ENCODE peak calls at places on chromosomes 4 and X, in five cellular contexts. T is stomach, X is breast epithelium, F is SK-N-SH, Z is HepG2. L is an unnamed sample.
A peak's percentile ranks its signal among the peaks of the same experiment; 100 is the strongest.

GRCh38 chrX:38717871-38718270 is 83.4 kb upstream of the MID1IP1 start:
- DNase-seq in X (no peak), Z (peak; percentile 16), T (no peak), F (peak; percentile 32), L (peak; percentile 4)

GRCh38 chr4:26000274-26000950 is 86.4 kb downstream of the SMIM20 start:
- DNase-seq in F (no peak), Z (no peak), X (no peak), T (no peak), L (no peak)

GRCh38 chrX:9231491-9231890 is 197.6 kb upstream of the FAM9B start:
- DNase-seq in Z (no peak), T (no peak), X (no peak), F (no peak), L (no peak)

GRCh38 chr4:73843369-73843768 is 6.9 kb downstream of the CXCL6 start:
- DNase-seq in T (no peak), X (no peak), Z (no peak), F (no peak), L (no peak)

GRCh38 chr4:86960557-86960959 is 25.7 kb downstream of the AFF1 start:
- DNase-seq in T (no peak), F (no peak), Z (peak; percentile 49), X (no peak), L (no peak)

GRCh38 chrX:16528620-16529019 is 121.3 kb upstream of the S100G start:
- DNase-seq in X (no peak), Z (no peak), F (no peak), T (no peak), L (no peak)

GRCh38 chr4:52057196-52057595 is 6.1 kb downstream of the SPATA18 start:
- DNase-seq in X (no peak), T (no peak), Z (no peak), F (no peak), L (no peak)

GRCh38 chrX:143580266-143580665 is 55.6 kb downstream of the SLITRK4 start:
- DNase-seq in Z (no peak), T (no peak), F (no peak), X (no peak), L (no peak)

GRCh38 chr4:2082118-2082517 is 23.0 kb downstream of the NAT8L start:
- DNase-seq in T (peak; percentile 13), F (no peak), Z (no peak), X (peak; percentile 27), L (no peak)

GRCh38 chr4:170697845-170698244 is 608.1 kb upstream of the AADAT start:
- DNase-seq in F (no peak), Z (no peak), T (no peak), X (no peak), L (no peak)

GRCh38 chr4:186857793-186858192 is 134.1 kb upstream of the FAT1 start:
- DNase-seq in Z (no peak), F (no peak), T (no peak), X (no peak), L (no peak)

GRCh38 chr4:6494431-6495295 is 22.2 kb upstream of the PPP2R2C start:
- DNase-seq in Z (no peak), X (peak; percentile 50), T (no peak), F (no peak), L (no peak)

GRCh38 chr4:41196633-41197332 is 17.6 kb downstream of the APBB2 start:
- DNase-seq in Z (no peak), F (no peak), X (no peak), T (no peak), L (no peak)

GRCh38 chrX:73577368-73577767 is 14.4 kb downstream of the CHIC1 start:
- DNase-seq in Z (no peak), T (no peak), X (no peak), F (no peak), L (peak; percentile 84)

GRCh38 chrX:21963736-21964135 is 23.2 kb downstream of the SMS start:
- DNase-seq in F (no peak), X (no peak), Z (no peak), T (no peak), L (no peak)

GRCh38 chrX:113920661-113921060 is 663.2 kb upstream of the HTR2C start:
- DNase-seq in X (no peak), F (no peak), Z (no peak), T (no peak), L (no peak)

GRCh38 chr4:51942108-51942832 is 77.9 kb downstream of the LRRC66 start:
- DNase-seq in Z (no peak), F (no peak), X (no peak), T (no peak), L (no peak)

GRCh38 chrX:122625821-122626220 is 558.3 kb upstream of the GRIA3 start:
- DNase-seq in Z (no peak), X (no peak), F (no peak), T (no peak), L (no peak)

GRCh38 chr4:77360451-77360850 is 203.4 kb downstream of the CCNG2 start:
- DNase-seq in X (no peak), T (peak; percentile 29), Z (no peak), F (no peak), L (no peak)

GRCh38 chr4:76546282-76547166 is 111.5 kb downstream of the SHROOM3 start:
- DNase-seq in F (no peak), T (peak; percentile 69), Z (no peak), X (no peak), L (peak; percentile 90)

GRCh38 chr4:55834086-55834795 is 14.7 kb downstream of the EXOC1L start:
- DNase-seq in T (no peak), X (no peak), F (no peak), Z (no peak), L (no peak)

GRCh38 chr4:94332983-94333590 is 9.5 kb downstream of the HPGDS start:
- DNase-seq in T (no peak), X (no peak), F (no peak), Z (peak; percentile 7), L (peak; percentile 28)

GRCh38 chrX:54182194-54182863 is 725 bp downstream of the FAM120C start:
- DNase-seq in X (peak; percentile 53), Z (peak; percentile 18), F (peak; percentile 58), T (peak; percentile 65), L (peak; percentile 47)

GRCh38 chr4:148043990-148044645 is 312.2 kb downstream of the ARHGAP10 start:
- DNase-seq in X (no peak), T (no peak), F (no peak), Z (no peak), L (no peak)

GRCh38 chr4:40316333-40316781 is 18.8 kb upstream of the CHRNA9 start:
- DNase-seq in Z (no peak), X (no peak), F (no peak), T (no peak), L (peak; percentile 92)

GRCh38 chr4:13887010-13887409 is 259.5 kb upstream of the BOD1L1 start:
- DNase-seq in F (no peak), T (no peak), X (no peak), Z (no peak), L (no peak)

GRCh38 chrX:13180807-13181206 is 136.4 kb upstream of the FAM9C start:
- DNase-seq in T (no peak), F (no peak), X (no peak), Z (no peak), L (no peak)

GRCh38 chrX:17027931-17028330 is 81.5 kb downstream of the REPS2 start:
- DNase-seq in F (no peak), Z (no peak), X (no peak), T (no peak), L (no peak)

GRCh38 chr4:41438564-41438963 is 99.4 kb upstream of the LIMCH1 start:
- DNase-seq in X (no peak), F (no peak), T (no peak), Z (no peak), L (no peak)

GRCh38 chrX:11589573-11590110 is 76.1 kb downstream of the ARHGAP6 start:
- DNase-seq in T (no peak), Z (no peak), X (no peak), F (no peak), L (no peak)

GRCh38 chr4:126976850-126977249 is 655.9 kb upstream of the INTU start:
- DNase-seq in X (no peak), F (no peak), Z (no peak), T (no peak), L (no peak)
- H3K27ac ChIP-seq in X (no peak overlapping the region), F (no peak overlapping the region), Z (no peak overlapping the region), T (no peak overlapping the region), L (no peak overlapping the region)

GRCh38 chr4:79210636-79211049 is 115.2 kb downstream of the NAA11 start:
- DNase-seq in T (no peak), X (no peak), F (no peak), Z (no peak), L (no peak)

GRCh38 chr4:79213040-79213439 is 112.8 kb downstream of the NAA11 start:
- DNase-seq in T (no peak), Z (no peak), X (no peak), F (no peak), L (no peak)

GRCh38 chr4:79209822-79210635 is 115.8 kb downstream of the NAA11 start:
- DNase-seq in T (no peak), F (no peak), Z (peak; percentile 65), X (no peak), L (peak; percentile 74)

GRCh38 chr4:79212311-79212710 is 113.5 kb downstream of the NAA11 start:
- DNase-seq in T (no peak), Z (no peak), F (no peak), X (no peak), L (no peak)

GRCh38 chr4:79211490-79211889 is 114.4 kb downstream of the NAA11 start:
- DNase-seq in T (no peak), F (no peak), Z (no peak), X (no peak), L (no peak)
- TF ChIP-seq POLR2AphosphoS5 in T (no peak), F (no peak), Z (no peak), X (no peak), L (no peak)

GRCh38 chr4:82268826-82269193 is 105.0 kb downstream of the HNRNPD start:
- DNase-seq in Z (no peak), X (no peak), T (no peak), F (no peak), L (no peak)
- H3K27ac ChIP-seq in Z (no peak overlapping the region), X (no peak overlapping the region), T (no peak overlapping the region), F (no peak overlapping the region), L (no peak overlapping the region)

GRCh38 chr4:189792819-189793618 is 147.7 kb upstream of the FRG1 start:
- DNase-seq in F (peak; percentile 71), T (peak; percentile 72), Z (peak; percentile 39), X (peak; percentile 73), L (peak; percentile 1)
- TF ChIP-seq POLR2AphosphoS5 in F (no peak), T (no peak), Z (no peak), X (no peak), L (no peak)

DNA sequence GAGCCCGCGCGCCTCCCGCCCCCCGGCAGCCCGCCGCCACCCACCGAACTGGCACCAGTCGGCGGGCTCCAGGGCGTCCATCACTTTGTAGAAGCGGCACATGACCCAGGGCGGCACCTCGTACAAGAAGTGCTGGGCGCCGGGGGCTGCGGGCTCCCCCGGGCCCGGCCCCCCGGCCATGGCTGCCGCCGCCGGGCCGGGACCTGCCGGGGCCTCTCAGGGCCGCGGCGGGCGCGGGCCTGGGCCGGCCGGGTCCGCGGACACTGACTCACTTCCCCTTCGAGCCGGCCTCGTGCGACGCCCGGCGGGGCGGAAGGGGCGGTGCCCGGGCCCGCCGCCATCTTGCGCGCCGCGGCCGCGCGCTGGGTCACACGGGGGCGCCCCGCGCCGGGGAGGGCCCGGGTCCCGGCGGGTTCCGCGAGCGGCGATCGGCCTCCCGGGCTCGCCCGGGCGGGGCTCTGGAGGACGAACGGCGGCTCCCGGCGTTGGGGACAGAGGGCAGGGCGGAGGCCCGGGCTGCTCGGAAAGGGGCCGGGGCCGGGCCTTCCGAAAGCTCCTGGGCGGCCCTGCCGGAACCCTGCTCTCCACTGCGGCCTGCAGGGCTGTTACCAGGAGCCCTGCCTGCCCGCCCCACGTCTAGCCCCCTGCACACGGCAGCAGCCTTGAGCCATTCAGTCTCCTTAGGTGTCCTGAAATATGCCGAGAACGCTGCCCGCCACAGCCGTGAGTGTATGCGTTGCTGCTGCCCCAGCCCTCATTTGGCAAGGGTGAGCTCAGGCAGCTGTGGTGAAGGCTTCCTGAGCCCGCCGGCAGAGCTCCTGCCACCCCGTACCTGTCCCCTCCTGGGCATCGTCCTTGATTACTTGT is at the start of gene IRAK1:
- DNase-seq in T (peak; percentile 55), Z (no peak), F (peak; percentile 89), X (no peak), L (peak; percentile 37)
- H3K27ac ChIP-seq in T (peak within 1 kb of the TSS; percentile 86), Z (peak within 1 kb of the TSS; percentile 69), F (peak within 1 kb of the TSS; percentile 75), X (peak within 1 kb of the TSS; percentile 96), L (peak within 1 kb of the TSS; percentile 90)